ENCODE peak calls at places on chromosomes 16 and 17, in seven cellular contexts. R is cardiac muscle cell, Z is pancreas, J is kidney, M is AG04450, C is GM10248, H is body of pancreas. S is an unnamed sample.

GRCh38 chr16:4913774-4914525 is 23.0 kb downstream of the PPL start:
- DNase-seq in J (no peak), Z (no peak), M (no peak), R (no peak), C (no peak), H (no peak), S (no peak)

GRCh38 chr16:47316686-47317085 is 144.2 kb downstream of the ITFG1 start:
- DNase-seq in M (no peak), C (no peak), J (no peak), Z (no peak), H (no peak), R (no peak), S (no peak)

GRCh38 chr17:49515196-49515770 is 20.2 kb downstream of the NGFR start:
- DNase-seq in M (peak), C (peak), J (peak), H (peak), R (peak), Z (peak), S (peak)

GRCh38 chr17:8125947-8126305 is 2.0 kb upstream of the HES7 start:
- DNase-seq in R (peak), Z (no peak), H (no peak), C (no peak), J (peak), M (no peak), S (no peak)

GRCh38 chr17:19244357-19244756 is 7.2 kb downstream of the EPN2 start:
- DNase-seq in H (peak), C (no peak), Z (no peak), J (no peak), R (no peak), M (no peak), S (no peak)

GRCh38 chr17:17913695-17914332 is 58.4 kb downstream of the TOM1L2 start:
- DNase-seq in H (peak), C (peak), M (peak), Z (no peak), J (peak), R (no peak), S (peak)

GRCh38 chr17:29368926-29369325 is 21.2 kb upstream of the TAOK1 start:
- DNase-seq in R (peak), H (no peak), J (no peak), C (no peak), Z (no peak), M (no peak), S (no peak)

GRCh38 chr16:11309895-11310633 is 28.9 kb upstream of the PRM1 start:
- DNase-seq in R (no peak), H (no peak), J (no peak), Z (no peak), M (no peak), C (peak), S (peak)

GRCh38 chr16:20839504-20839903 is 33.2 kb downstream of the REXO5 start:
- DNase-seq in J (no peak), H (no peak), Z (no peak), M (no peak), C (no peak), R (no peak), S (no peak)

GRCh38 chr16:69049146-69049545 is 56.3 kb upstream of the HAS3 start:
- DNase-seq in M (no peak), C (no peak), H (no peak), J (no peak), R (no peak), Z (no peak), S (no peak)

GRCh38 chr16:84322749-84323148 is 28.1 kb downstream of the WFDC1 start:
- DNase-seq in R (no peak), H (no peak), J (no peak), Z (no peak), M (no peak), C (no peak), S (no peak)

GRCh38 chr17:59760164-59760563 is 52.7 kb downstream of the VMP1 start:
- DNase-seq in Z (no peak), M (no peak), R (no peak), J (no peak), C (no peak), H (no peak), S (no peak)

GRCh38 chr16:51615141-51615540 is 464.1 kb upstream of the SALL1 start:
- DNase-seq in C (no peak), J (no peak), M (no peak), Z (no peak), R (no peak), H (no peak), S (no peak)

GRCh38 chr17:64400644-64401043 is 10.0 kb upstream of the PECAM1 start:
- DNase-seq in J (no peak), C (no peak), R (no peak), H (no peak), Z (no peak), M (no peak), S (no peak)

GRCh38 chr17:17757391-17757791 is 76.1 kb downstream of the RAI1 start:
- DNase-seq in R (no peak), H (no peak), Z (no peak), J (peak), M (no peak), C (no peak), S (peak)

GRCh38 chr16:75627856-75628255 is 4.8 kb upstream of the ADAT1 start:
- DNase-seq in C (no peak), R (no peak), Z (no peak), H (no peak), J (no peak), M (no peak), S (no peak)

GRCh38 chr17:2395258-2396170 is 5.3 kb downstream of the MNT start:
- DNase-seq in M (no peak), H (no peak), J (peak), Z (peak), C (no peak), R (peak), S (peak)

GRCh38 chr16:28283173-28283572 is 9.2 kb upstream of the SBK1 start:
- DNase-seq in R (no peak), H (no peak), J (no peak), Z (no peak), C (no peak), M (no peak), S (no peak)

GRCh38 chr17:81517339-81518112 is 4.9 kb upstream of the ACTG1 start:
- DNase-seq in C (peak), R (peak), H (peak), J (peak), M (no peak), Z (no peak), S (peak)

GRCh38 chr17:7084058-7084457 is 4.0 kb upstream of the CLEC10A start:
- DNase-seq in M (no peak), C (no peak), J (no peak), Z (no peak), R (no peak), H (no peak), S (no peak)

GRCh38 chr17:43213545-43213944 is 1.9 kb downstream of the TMEM106A start:
- DNase-seq in J (no peak), Z (no peak), M (no peak), C (no peak), R (no peak), H (no peak), S (no peak)

GRCh38 chr17:74777884-74778490 is 1.8 kb upstream of the NAT9 start:
- DNase-seq in R (no peak), J (no peak), M (no peak), C (no peak), Z (no peak), H (no peak), S (no peak)

GRCh38 chr17:37494971-37495370 is 5.3 kb downstream of the DUSP14 start:
- DNase-seq in Z (no peak), C (no peak), J (no peak), R (no peak), H (no peak), M (no peak), S (no peak)

GRCh38 chr17:17224137-17224536 is 12.8 kb downstream of the FLCN start:
- DNase-seq in C (no peak), R (no peak), H (no peak), J (no peak), Z (no peak), M (no peak), S (no peak)

GRCh38 chr17:7887038-7887481 is 1.5 kb upstream of the CHD3 start:
- DNase-seq in M (no peak), C (no peak), J (no peak), Z (no peak), H (no peak), R (peak), S (no peak)

GRCh38 chr16:17921357-17921978 is 415.1 kb downstream of the NPIPA8 start:
- DNase-seq in J (no peak), Z (no peak), M (no peak), R (peak), C (peak), H (no peak), S (peak)

GRCh38 chr17:56833812-56834379 is at the start of the genes C17orf67 and DGKE:
- DNase-seq in Z (peak), H (peak), C (peak), M (peak), R (peak), J (peak), S (peak)

GRCh38 chr17:56832446-56832845 is 1.3 kb downstream of the C17orf67 start:
- DNase-seq in H (no peak), C (no peak), M (no peak), Z (no peak), R (no peak), J (no peak), S (peak)

GRCh38 chr17:56833023-56833811 is 503 bp downstream of the C17orf67 start:
- DNase-seq in Z (peak), M (peak), C (peak), J (peak), H (peak), R (peak), S (peak)

GRCh38 chr17:56835259-56835575 is 1.3 kb downstream of the DGKE start:
- DNase-seq in H (no peak), M (no peak), R (no peak), Z (no peak), C (no peak), J (no peak), S (no peak)

DNA sequence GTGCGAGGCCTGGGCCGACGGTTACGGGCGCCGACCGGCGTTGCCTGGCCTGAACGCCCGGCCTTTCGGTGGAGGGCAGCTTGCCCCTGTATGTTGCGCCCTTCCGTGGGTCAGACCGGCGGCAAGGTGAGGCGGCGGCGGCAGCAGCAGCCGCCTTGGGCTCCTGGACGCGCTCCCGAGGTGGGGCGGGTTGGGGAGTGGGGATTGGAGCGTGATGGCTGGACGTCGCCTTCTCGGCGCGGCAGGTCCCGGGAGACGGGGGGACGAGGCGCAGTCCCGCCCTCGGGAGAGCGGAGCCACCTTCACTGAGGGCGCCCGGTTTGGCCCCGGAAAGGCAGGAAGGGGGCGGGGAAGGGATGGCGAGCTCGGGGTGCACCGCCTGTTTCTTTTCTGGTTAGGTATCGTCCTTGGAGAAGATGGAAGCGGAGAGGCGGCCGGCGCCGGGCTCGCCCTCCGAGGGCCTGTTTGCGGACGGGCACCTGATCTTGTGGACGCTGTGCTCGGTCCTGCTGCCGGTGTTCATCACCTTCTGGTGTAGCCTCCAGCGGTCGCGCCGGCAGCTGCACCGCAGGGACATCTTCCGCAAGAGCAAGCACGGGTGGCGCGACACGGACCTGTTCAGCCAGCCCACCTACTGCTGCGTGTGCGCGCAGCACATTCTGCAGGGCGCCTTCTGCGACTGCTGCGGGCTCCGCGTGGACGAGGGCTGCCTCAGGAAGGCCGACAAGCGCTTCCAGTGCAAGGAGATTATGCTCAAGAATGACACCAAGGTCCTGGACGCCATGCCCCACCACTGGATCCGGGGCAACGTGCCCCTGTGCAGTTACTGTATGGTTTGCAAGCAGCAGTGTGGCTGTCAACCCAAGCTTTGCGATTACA is 668 bp downstream of the DGKE start:
- DNase-seq in C (peak), M (no peak), H (peak), J (peak), Z (peak), R (peak), S (peak)
- TF ChIP-seq CTCF in C (peak), M (no peak), H (peak), J (no peak), Z (no peak), R (no peak), S (peak)

DNA sequence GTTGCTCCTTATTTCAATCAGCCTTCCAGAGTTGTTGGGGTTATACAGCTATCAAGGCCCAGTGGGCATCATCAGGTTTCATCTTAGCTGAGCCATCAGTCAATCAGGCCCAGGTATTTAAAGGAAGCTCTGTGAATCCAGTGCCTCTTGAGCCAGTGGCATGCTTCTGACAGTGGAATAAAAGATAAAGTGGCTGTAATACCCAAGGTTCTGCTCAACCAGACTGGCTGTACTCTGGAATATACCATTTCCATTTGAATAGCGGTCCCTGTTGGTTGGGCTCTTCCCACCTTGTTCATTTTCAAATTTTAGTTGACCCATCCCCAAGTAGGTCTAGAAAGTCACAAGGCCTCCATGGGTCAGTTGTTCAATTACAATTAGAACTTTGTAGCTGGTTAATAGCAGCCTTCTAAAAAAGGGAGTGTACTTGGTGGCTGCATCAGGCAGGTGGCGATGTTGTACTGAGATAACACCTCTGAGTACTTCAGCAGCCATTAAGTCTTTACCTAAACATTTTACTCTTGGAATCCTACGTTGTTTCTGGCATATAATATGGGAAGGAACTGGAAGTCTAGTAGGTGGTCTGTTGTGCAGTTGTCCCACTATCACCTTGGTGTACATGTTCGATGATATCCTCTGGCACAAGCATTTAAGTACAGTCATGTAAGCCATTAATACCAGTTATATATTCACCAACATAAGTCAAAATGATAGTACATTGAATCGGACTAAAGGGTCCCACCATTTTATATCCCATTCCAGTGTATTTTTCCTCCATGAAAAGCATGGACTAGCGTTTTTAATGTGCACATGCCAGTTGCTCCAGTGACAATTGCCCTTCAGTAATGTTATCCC is 294.1 kb downstream of the BCAS3 start:
- DNase-seq in H (peak), M (peak), Z (no peak), C (peak), J (no peak), R (peak), S (peak)
- TF ChIP-seq CTCF in H (peak), M (peak), Z (no peak), C (peak), J (peak), R (peak), S (peak)

GRCh38 chr17:80363518-80364090 is 51.4 kb upstream of the ENDOV start:
- DNase-seq in Z (peak), C (no peak), J (peak), H (peak), R (no peak), M (no peak), S (no peak)

GRCh38 chr17:80363120-80363515 is 51.8 kb upstream of the ENDOV start:
- DNase-seq in M (no peak), C (no peak), J (peak), Z (no peak), H (peak), R (no peak), S (no peak)

GRCh38 chr17:80365001-80365965 is 49.7 kb upstream of the ENDOV start:
- DNase-seq in J (peak), M (no peak), C (no peak), Z (peak), R (no peak), H (no peak), S (no peak)

GRCh38 chr17:80362428-80363119 is 52.4 kb upstream of the ENDOV start:
- DNase-seq in R (no peak), J (peak), M (no peak), H (peak), C (no peak), Z (no peak), S (no peak)

GRCh38 chr17:80364091-80364691 is 50.8 kb upstream of the ENDOV start:
- DNase-seq in H (peak), Z (peak), M (no peak), R (peak), J (peak), C (no peak), S (no peak)
- TF ChIP-seq CTCF in H (peak), Z (no peak), M (peak), R (peak), J (no peak), C (peak), S (no peak)

DNA sequence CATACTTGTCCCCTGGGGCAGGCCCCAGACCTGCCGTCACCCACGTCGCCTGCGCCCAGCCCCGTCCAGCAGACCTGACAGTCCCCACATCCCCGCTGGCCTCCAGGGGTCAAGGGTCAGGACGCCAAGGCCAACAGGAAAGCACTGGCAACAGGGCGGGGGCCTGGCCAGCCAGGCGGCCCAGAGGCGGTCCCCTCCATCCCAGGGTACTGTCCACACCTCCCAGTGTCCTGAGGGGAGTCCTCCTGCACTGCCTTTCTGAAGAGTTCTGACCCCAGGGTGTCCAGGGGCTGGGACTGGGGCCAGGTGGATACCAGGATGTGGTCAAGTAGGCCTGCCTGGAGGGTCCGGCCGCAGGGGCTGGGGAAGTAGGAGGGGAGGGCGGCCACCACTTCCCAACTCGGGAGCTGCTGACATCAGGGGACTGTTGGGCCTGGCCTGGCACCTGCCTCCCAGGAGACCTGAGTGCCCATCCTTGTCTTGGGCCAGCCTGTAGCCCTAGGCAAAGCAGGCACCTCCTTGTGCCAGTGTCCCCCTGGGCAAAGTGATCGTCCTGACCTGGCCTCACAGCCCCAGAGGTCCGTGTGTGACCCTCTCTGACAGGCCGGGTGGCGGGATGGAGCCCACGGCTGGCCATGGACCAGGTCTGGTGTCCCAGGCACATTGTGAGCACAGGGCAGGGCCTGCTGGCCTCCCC is 6.7 kb upstream of the AXIN1 start:
- DNase-seq in Z (peak), C (no peak), M (no peak), R (no peak), H (no peak), J (peak), S (no peak)
- TF ChIP-seq CTCF in Z (no peak), C (no peak), M (no peak), R (no peak), H (no peak), J (no peak), S (no peak)

DNA sequence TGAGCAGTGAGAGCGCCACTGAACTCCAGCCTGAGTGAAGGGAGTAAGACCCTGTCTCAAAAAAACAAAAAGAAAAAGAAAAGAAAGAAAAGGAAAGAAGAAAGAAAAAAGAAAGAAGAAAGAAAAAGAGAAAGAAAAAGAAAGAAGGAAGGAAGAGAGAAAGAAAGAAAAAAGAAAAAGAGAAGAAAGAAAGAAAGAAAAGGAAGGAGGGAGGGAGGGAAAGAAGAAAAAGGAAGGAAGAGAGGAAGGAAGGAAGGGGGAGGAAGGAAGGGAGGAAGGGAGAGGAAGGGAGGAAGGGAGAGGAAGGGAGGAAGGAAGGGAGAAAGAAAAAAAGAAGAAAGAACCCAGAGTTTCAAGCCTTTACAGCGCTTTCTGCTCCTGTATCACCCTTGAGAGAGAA is 19.1 kb downstream of the GINS3 start:
- DNase-seq in H (no peak), C (no peak), M (no peak), R (no peak), J (no peak), Z (no peak), S (no peak)
- TF ChIP-seq CTCF in H (no peak), C (no peak), M (no peak), R (no peak), J (no peak), Z (no peak), S (no peak)

DNA sequence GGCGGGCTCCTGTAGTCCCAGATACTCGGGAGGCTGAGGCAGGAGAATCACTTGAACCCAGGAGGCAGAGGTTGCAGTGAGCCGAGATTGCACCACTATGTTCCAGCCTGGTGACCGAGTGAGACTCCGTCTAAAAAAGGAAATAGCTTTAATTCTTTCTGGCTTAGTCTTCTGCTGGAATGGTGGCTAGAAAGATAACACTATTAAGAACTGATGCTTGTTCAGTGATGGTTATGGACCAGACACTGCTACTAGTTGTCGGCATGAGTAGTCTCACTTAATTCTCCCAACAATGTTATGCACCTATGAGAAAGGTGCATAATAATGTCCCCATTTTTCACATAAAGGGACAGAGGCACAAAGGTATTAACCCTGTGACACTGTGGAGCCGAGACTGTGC is 188.7 kb downstream of the HS3ST3A1 start:
- DNase-seq in H (no peak), Z (no peak), C (no peak), R (no peak), J (no peak), M (no peak), S (no peak)
- TF ChIP-seq CTCF in H (no peak), Z (no peak), C (no peak), R (no peak), J (no peak), M (no peak), S (no peak)

GRCh38 chr16:72666267-72666666 is 381.7 kb downstream of the ZFHX3 start:
- DNase-seq in J (no peak), M (no peak), Z (no peak), C (no peak), R (no peak), H (no peak), S (peak)
- TF ChIP-seq CTCF in J (no peak), M (no peak), Z (no peak), C (peak), R (no peak), H (no peak), S (peak)

S was measured in GM12865.